ENCODE peak calls at places on chromosomes 16 and 17, in five cellular contexts. O is GM06990, X is cardiac fibroblast, H is lower leg skin, V is brain microvascular endothelial cell. L is an unnamed sample.

GRCh38 chr17:46770818-46771600 is 47.5 kb downstream of the WNT3 start:
- DNase-seq in X (peak; percentile 46), V (no peak), H (no peak), O (no peak), L (no peak)

GRCh38 chr16:87123356-87124001 is 193.7 kb downstream of the C16orf95 start:
- DNase-seq in V (peak; percentile 68), H (no peak), O (no peak), X (no peak), L (no peak)

GRCh38 chr16:21613361-21613760 is 14.0 kb downstream of the METTL9 start:
- DNase-seq in X (no peak), H (no peak), V (no peak), O (no peak), L (no peak)

GRCh38 chr17:78789663-78790181 is 7.6 kb upstream of the CYTH1 start:
- DNase-seq in X (peak; percentile 68), O (no peak), V (peak; percentile 36), H (peak; percentile 81), L (peak; percentile 32)

GRCh38 chr17:9672266-9672665 is 26.9 kb downstream of the USP43 start:
- DNase-seq in H (no peak), X (no peak), V (no peak), O (no peak), L (no peak)

GRCh38 chr16:73202176-73202729 is 154.3 kb upstream of the ZFHX3 start:
- DNase-seq in X (peak; percentile 91), H (no peak), V (peak; percentile 71), O (no peak), L (peak; percentile 98)

GRCh38 chr16:58515871-58516767 is 802 bp downstream of the SETD6 start:
- DNase-seq in X (peak; percentile 5), H (no peak), O (peak; percentile 70), V (no peak), L (no peak)

GRCh38 chr16:12083625-12084024 is 107.1 kb downstream of the SNX29 start:
- DNase-seq in V (no peak), O (no peak), X (no peak), H (no peak), L (no peak)

GRCh38 chr16:65621640-65622039 is 499.8 kb upstream of the CDH11 start:
- DNase-seq in H (no peak), X (no peak), O (no peak), V (no peak), L (no peak)

GRCh38 chr16:8257561-8257960 is 332.8 kb downstream of the TMEM114 start:
- DNase-seq in O (no peak), X (no peak), V (no peak), H (no peak), L (no peak)

GRCh38 chr16:77662241-77662640 is 60.1 kb upstream of the NUDT7 start:
- DNase-seq in V (no peak), H (no peak), X (no peak), O (no peak), L (no peak)

GRCh38 chr17:83083368-83084201 is 4.2 kb downstream of the METRNL start:
- DNase-seq in O (no peak), V (peak; percentile 93), X (peak; percentile 95), H (peak; percentile 72), L (peak; percentile 98)

GRCh38 chr17:57601328-57601727 is 143.8 kb downstream of the CCDC182 start:
- DNase-seq in X (no peak), V (no peak), O (no peak), H (no peak), L (no peak)

GRCh38 chr17:30545024-30545423 is 67.8 kb downstream of the GOSR1 start:
- DNase-seq in O (no peak), V (no peak), H (no peak), X (no peak), L (no peak)

DNA sequence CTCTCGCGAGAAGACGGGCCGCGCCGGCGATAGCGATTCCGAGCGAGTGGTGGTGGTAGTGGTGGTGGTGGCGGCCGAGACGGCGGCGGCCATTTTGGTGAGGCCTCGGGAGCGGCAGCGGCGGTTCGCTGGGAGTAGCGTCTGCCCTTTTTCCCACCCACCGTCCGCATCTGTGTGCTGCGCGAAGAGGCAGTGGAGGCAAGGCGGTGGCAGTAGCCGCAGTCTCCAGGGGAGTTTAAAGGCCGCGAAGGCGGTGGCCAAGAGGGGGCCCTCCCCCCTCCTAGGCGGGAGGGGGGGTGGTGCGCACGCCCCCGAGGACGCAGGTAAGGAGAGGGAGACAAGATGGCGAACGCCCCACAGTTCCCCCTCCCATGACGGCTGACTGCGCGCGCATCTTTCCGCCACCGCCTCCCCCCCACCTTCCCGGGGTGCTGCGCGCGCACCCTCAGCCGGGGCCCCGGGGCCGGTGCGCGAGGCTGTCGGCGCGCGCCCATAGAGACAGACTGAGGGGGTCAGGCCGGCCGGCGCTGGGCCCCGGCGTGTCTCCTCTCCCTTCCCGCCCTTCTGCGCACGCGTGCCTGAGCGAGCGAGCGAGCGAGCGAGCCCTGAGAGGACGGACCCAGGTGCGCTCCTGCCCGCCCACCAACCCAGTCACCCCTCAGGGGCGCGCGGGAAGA is 694 bp upstream of the SRCAP start:
- DNase-seq in X (peak; percentile 98), V (peak; percentile 96), O (peak; percentile 97), H (peak; percentile 98), L (peak; percentile 86)
- H3K4me3 ChIP-seq in X (peak overlapping the region; percentile 100), V (peak overlapping the region; percentile 98), O (peak overlapping the region; percentile 95), H (peak overlapping the region; percentile 99), L (peak overlapping the region; percentile 82)

GRCh38 chr16:82091225-82091624 is 56.2 kb downstream of the HSD17B2 start:
- DNase-seq in X (no peak), H (no peak), O (no peak), V (peak; percentile 33), L (peak; percentile 7)

GRCh38 chr16:82092711-82093110 is 57.7 kb downstream of the HSD17B2 start:
- DNase-seq in V (no peak), X (no peak), O (no peak), H (no peak), L (no peak)

GRCh38 chr16:82094942-82095540 is 60.0 kb downstream of the HSD17B2 start:
- DNase-seq in O (no peak), X (no peak), H (no peak), V (no peak), L (no peak)

GRCh38 chr16:82096641-82097040 is 61.6 kb downstream of the HSD17B2 start:
- DNase-seq in X (no peak), O (no peak), V (no peak), H (no peak), L (no peak)

DNA sequence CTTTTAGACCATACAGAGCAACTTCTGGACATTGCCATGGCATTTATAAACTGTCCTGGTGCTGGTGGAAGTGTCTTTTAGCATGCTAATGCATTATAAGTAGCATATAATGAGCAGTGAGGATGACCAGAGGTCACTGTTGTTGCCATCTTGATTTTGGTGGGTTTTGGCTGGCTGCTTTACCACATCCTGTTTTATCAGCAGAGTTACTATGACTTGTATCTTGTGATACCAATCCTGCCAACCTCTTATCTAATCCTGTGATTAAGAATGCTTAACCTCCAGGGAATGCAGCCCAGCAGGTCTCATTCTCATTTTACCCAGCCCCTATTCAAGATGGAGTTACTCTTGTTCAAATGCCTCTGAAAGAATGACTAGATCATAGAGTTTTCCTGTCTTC is 58.8 kb downstream of the HSD17B2 start:
- DNase-seq in O (no peak), V (no peak), H (no peak), X (no peak), L (no peak)
- TF ChIP-seq CTCF in O (no peak), V (no peak), H (no peak), X (no peak), L (no peak)

DNA sequence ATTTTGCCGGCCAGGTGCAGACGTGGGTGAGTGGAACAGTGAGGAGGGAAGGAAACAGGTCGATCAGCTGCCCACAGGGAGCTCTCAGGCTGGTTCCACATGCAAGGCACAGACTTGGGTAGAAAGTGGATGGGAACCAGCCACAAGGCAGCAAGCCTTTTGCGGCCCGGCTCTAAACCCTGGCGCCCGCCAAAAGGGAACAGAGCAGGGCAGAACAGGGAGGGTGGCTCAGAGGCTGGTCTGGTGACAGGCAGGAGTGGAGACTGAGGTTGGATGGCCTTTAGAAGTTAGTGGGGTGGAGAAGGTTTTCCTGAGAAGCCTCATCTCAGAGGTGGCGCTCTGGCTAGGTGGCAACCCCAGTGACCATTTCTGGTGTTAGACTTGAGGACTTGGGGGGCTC is 10.4 kb downstream of the LLGL2 start:
- DNase-seq in V (no peak), X (no peak), O (no peak), H (no peak), L (no peak)
- H3K4me3 ChIP-seq in V (no peak overlapping the region), X (no peak overlapping the region), O (no peak overlapping the region), H (no peak overlapping the region), L (no peak overlapping the region)

DNA sequence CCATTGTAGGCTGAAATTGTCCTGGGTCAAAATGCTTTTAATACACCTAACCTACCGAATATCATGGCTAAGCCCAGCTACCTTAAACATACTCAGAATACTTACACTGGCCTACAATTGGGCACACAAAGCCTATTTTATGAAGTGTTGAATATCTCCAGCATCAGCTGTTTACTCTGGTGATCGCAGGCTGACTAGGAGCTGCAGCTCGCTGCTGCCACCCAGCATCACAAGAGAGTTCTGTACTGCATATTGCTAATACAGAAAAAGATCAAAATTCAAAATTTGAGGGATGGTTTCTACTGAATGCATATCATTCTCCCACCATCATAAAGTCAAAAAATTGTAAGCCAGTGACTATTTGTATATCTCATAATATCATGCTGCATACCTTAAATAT is 55.3 kb downstream of the ULK2 start:
- DNase-seq in H (no peak), O (no peak), V (no peak), X (peak; percentile 9), L (no peak)
- TF ChIP-seq CTCF in H (no peak), O (peak; percentile 43), V (peak; percentile 69), X (peak; percentile 28), L (peak; percentile 54)

GRCh38 chr16:90061437-90061836 is 15.7 kb downstream of the PRDM7 start:
- DNase-seq in H (no peak), V (no peak), O (no peak), X (no peak), L (no peak)
- H3K4me3 ChIP-seq in H (no peak overlapping the region), V (no peak overlapping the region), O (no peak overlapping the region), X (no peak overlapping the region), L (no peak overlapping the region)

GRCh38 chr17:19487009-19487600 is 46.5 kb upstream of the SLC47A1 start:
- DNase-seq in H (no peak), X (peak; percentile 76), V (no peak), O (no peak), L (no peak)
- TF ChIP-seq CTCF in H (no peak), X (no peak), V (no peak), O (no peak), L (no peak)

DNA sequence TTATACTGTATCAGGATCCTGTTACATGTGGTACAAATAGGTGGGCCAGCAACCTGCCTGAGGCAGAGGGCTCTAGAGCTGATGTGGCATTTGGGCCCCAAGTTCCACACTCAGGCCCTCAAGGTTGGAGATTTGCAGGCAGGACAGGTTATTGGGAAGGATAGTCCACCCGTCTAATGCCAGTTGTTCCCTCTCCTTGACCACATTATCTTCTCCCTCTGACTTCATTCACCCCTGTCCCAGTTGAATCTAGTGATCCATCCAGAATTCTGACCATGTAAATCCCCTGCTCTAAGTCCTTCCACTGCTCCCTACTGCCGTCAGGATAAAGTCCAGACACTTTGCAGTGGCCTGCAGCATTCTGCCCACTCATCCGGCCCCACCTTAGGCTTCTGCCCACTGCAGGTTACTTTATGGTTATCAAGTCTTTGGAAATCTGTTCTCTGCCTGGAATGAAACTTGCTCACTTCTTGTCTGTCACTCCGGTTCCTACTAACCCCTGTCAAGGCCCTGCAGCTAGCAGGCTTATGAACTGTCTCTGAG is 1.9 kb upstream of the NFATC3 start:
- DNase-seq in O (no peak), H (no peak), V (no peak), X (no peak), L (no peak)
- H3K4me3 ChIP-seq in O (no peak overlapping the region), H (no peak overlapping the region), V (no peak overlapping the region), X (no peak overlapping the region), L (no peak overlapping the region)